ENCODE peak calls at places on chromosomes 13 and 19, in nine cellular contexts. One of them, this sample, is unnamed.

GRCh38 chr19:1627194-1627593 is 21.9 kb upstream of the UQCR11 start:
- DNase-seq in tibial nerve: no peak
- DNase-seq in heart right ventricle: no peak
- DNase-seq in pancreas: no peak
- DNase-seq in hepatocyte: no peak
- DNase-seq in tibial artery: no peak
- DNase-seq in astrocyte: no peak
- DNase-seq in left lung: no peak
- DNase-seq in CD8-positive, alpha-beta T cell: no peak
- DNase-seq in this sample: no peak

GRCh38 chr13:98527526-98527925 is 49.4 kb downstream of the STK24 start:
- DNase-seq in left lung: no peak
- DNase-seq in tibial nerve: no peak
- DNase-seq in pancreas: no peak
- DNase-seq in tibial artery: no peak
- DNase-seq in CD8-positive, alpha-beta T cell: no peak
- DNase-seq in hepatocyte: no peak
- DNase-seq in heart right ventricle: no peak
- DNase-seq in astrocyte: no peak
- DNase-seq in this sample: no peak

GRCh38 chr13:64234255-64234654 is 2818.6 kb upstream of the PCDH20 start:
- DNase-seq in pancreas: no peak
- DNase-seq in tibial artery: no peak
- DNase-seq in tibial nerve: no peak
- DNase-seq in hepatocyte: no peak
- DNase-seq in heart right ventricle: no peak
- DNase-seq in astrocyte: peak; percentile 87
- DNase-seq in left lung: no peak
- DNase-seq in CD8-positive, alpha-beta T cell: no peak
- DNase-seq in this sample: no peak

GRCh38 chr13:35139591-35139990 is 197.5 kb downstream of the NBEA start:
- DNase-seq in tibial nerve: no peak
- DNase-seq in CD8-positive, alpha-beta T cell: no peak
- DNase-seq in tibial artery: no peak
- DNase-seq in left lung: no peak
- DNase-seq in pancreas: no peak
- DNase-seq in heart right ventricle: no peak
- DNase-seq in astrocyte: peak; percentile 45
- DNase-seq in hepatocyte: no peak
- DNase-seq in this sample: no peak

GRCh38 chr13:99272481-99272880 is 14.3 kb upstream of the GPR18 start:
- DNase-seq in astrocyte: no peak
- DNase-seq in CD8-positive, alpha-beta T cell: no peak
- DNase-seq in tibial nerve: no peak
- DNase-seq in heart right ventricle: no peak
- DNase-seq in tibial artery: no peak
- DNase-seq in left lung: no peak
- DNase-seq in hepatocyte: no peak
- DNase-seq in pancreas: no peak
- DNase-seq in this sample: no peak

GRCh38 chr13:69389899-69390298 is 717.7 kb upstream of the ATXN8OS start:
- DNase-seq in CD8-positive, alpha-beta T cell: no peak
- DNase-seq in tibial artery: no peak
- DNase-seq in hepatocyte: peak; percentile 6
- DNase-seq in astrocyte: no peak
- DNase-seq in tibial nerve: no peak
- DNase-seq in left lung: no peak
- DNase-seq in heart right ventricle: no peak
- DNase-seq in pancreas: no peak
- DNase-seq in this sample: no peak

GRCh38 chr19:50178320-50178719 is 15.2 kb upstream of the IZUMO2 start:
- DNase-seq in pancreas: no peak
- DNase-seq in heart right ventricle: no peak
- DNase-seq in left lung: no peak
- DNase-seq in hepatocyte: no peak
- DNase-seq in tibial nerve: no peak
- DNase-seq in astrocyte: no peak
- DNase-seq in tibial artery: no peak
- DNase-seq in CD8-positive, alpha-beta T cell: no peak
- DNase-seq in this sample: no peak

GRCh38 chr19:38247126-38247525 is 9.0 kb downstream of the PPP1R14A start:
- DNase-seq in hepatocyte: no peak
- DNase-seq in tibial nerve: no peak
- DNase-seq in heart right ventricle: no peak
- DNase-seq in pancreas: no peak
- DNase-seq in astrocyte: no peak
- DNase-seq in tibial artery: no peak
- DNase-seq in left lung: no peak
- DNase-seq in CD8-positive, alpha-beta T cell: no peak
- DNase-seq in this sample: no peak

DNA sequence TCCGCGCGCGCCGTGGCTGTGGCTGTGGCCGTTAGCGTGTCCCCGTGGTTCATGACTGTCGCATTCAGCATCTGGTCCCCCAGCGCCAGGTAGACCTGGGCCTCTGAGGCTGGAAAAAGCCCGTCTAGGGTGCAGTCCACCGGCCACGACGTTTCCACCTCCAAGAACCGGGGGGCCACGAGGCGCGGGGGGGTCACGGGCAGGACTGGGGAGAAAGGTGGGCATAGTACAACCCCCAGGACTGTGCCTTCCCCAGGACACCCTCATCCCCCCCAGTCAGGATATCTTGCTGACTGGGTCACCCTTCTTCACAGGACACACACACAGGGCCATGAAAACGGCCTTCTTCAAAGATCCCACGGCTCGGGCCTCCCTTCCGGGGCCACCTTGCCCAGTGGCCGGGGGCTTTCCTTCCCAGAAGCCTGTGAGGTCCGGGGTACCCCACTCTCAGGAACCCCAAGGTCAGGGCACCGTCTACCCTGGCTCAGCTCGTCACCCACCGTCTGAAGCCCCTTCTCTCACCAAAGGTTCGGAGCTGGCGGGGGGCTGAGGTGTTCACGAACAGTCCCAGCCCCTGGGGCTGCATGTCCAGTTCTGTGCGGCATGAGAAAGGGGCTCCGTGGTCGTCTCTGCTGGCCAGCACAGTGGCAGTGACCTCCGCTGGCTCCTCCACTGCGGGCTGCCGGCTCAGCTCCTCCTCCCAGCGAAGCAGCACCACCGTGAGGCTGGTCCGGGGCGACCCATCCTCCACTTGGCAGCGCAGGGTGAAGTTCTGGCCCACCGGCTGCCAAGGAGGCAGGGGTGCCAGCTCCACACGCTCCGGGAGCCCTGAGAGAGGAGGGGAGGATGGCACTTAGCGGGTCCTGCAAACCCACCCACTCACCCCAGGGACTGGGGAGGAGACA is 2.1 kb upstream of the RAVER1 start:
- DNase-seq in tibial artery: no peak
- DNase-seq in heart right ventricle: no peak
- DNase-seq in hepatocyte: no peak
- DNase-seq in astrocyte: no peak
- DNase-seq in left lung: no peak
- DNase-seq in pancreas: no peak
- DNase-seq in CD8-positive, alpha-beta T cell: no peak
- DNase-seq in tibial nerve: no peak
- DNase-seq in this sample: no peak
- TF ChIP-seq CTCF in tibial artery: no peak
- TF ChIP-seq CTCF in heart right ventricle: no peak
- TF ChIP-seq CTCF in hepatocyte: no peak
- TF ChIP-seq CTCF in astrocyte: no peak
- TF ChIP-seq CTCF in left lung: no peak
- TF ChIP-seq CTCF in pancreas: no peak
- TF ChIP-seq CTCF in CD8-positive, alpha-beta T cell: no peak
- TF ChIP-seq CTCF in tibial nerve: no peak
- TF ChIP-seq CTCF in this sample: no peak

DNA sequence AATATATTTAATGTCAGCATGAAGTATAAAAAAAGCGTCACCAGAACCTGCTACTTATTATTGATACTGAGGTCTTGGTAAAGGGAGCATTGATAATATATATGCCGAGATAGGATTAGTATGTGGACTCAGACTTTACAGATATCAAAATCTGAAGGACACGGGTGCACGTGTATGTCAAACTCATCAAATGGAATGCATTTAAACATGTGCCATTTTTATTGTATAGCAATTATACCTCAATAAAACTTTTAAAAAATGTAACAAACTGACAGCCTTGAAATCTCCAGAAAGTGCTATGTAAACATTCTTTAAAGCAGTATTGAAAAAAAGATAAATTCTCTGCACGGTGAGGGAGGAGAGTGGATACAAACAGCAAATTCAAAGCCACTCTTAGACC is 157.9 kb downstream of the RNF17 start:
- DNase-seq in astrocyte: no peak
- DNase-seq in pancreas: no peak
- DNase-seq in CD8-positive, alpha-beta T cell: no peak
- DNase-seq in tibial nerve: no peak
- DNase-seq in left lung: no peak
- DNase-seq in tibial artery: no peak
- DNase-seq in hepatocyte: no peak
- DNase-seq in heart right ventricle: no peak
- DNase-seq in this sample: no peak
- H3K27ac ChIP-seq in astrocyte: peak overlapping the region; percentile 99
- H3K27ac ChIP-seq in pancreas: no peak overlapping the region
- H3K27ac ChIP-seq in CD8-positive, alpha-beta T cell: no peak overlapping the region
- H3K27ac ChIP-seq in tibial nerve: no peak overlapping the region
- H3K27ac ChIP-seq in left lung: no peak overlapping the region
- H3K27ac ChIP-seq in tibial artery: no peak overlapping the region
- H3K27ac ChIP-seq in hepatocyte: no peak overlapping the region
- H3K27ac ChIP-seq in heart right ventricle: no peak overlapping the region
- H3K27ac ChIP-seq in this sample: peak overlapping the region; percentile 91

GRCh38 chr13:100722517-100722916 is 47.9 kb upstream of the TMTC4 start:
- DNase-seq in left lung: no peak
- DNase-seq in CD8-positive, alpha-beta T cell: no peak
- DNase-seq in pancreas: no peak
- DNase-seq in tibial nerve: no peak
- DNase-seq in hepatocyte: no peak
- DNase-seq in astrocyte: no peak
- DNase-seq in heart right ventricle: no peak
- DNase-seq in tibial artery: no peak
- DNase-seq in this sample: no peak
- TF ChIP-seq CTCF in left lung: no peak
- TF ChIP-seq CTCF in CD8-positive, alpha-beta T cell: no peak
- TF ChIP-seq CTCF in pancreas: no peak
- TF ChIP-seq CTCF in tibial nerve: no peak
- TF ChIP-seq CTCF in hepatocyte: no peak
- TF ChIP-seq CTCF in astrocyte: no peak
- TF ChIP-seq CTCF in heart right ventricle: no peak
- TF ChIP-seq CTCF in tibial artery: no peak
- TF ChIP-seq CTCF in this sample: no peak

DNA sequence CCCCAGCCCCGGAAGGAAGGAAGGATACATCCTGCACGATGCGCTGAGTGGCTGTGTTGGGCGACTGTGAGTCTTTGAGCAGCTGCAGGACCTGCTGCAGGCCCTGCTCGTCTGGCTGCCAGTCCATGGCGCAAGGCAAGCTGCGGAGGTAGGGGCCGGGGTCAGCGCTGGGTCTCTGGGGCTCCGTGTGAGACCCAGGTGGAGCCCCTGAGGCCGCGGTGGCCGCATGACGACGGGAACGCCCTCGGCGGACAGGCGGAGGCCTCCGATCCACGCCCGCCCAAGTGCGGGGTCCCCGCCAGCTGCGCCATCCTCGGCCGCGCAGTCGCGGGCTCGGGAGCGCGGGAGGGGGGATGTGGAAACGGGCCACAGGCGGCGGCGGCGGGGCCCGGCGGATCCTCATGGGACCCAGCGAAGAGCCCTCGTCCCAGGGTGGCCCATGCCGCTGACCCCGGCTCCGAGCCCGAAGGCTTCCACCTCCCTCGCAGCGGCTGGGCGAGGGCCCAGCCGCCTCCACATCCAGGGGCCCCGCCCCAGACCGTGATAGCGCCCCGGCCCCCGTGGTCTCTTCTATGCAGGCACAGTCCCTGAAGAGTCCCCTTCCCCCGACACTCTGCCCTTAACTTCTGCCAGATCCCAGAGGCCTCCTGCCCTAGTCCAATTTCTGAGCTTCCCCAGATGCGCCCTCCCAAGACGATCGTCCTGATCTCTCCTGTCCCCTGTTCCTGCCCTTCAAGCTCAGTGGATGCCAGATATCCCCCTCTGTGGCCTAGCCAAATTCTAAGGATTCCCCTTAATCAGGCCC is 2.7 kb downstream of the TNPO2 start:
- DNase-seq in heart right ventricle: no peak
- DNase-seq in pancreas: no peak
- DNase-seq in astrocyte: peak; percentile 14
- DNase-seq in tibial nerve: no peak
- DNase-seq in tibial artery: no peak
- DNase-seq in left lung: no peak
- DNase-seq in hepatocyte: peak; percentile 49
- DNase-seq in CD8-positive, alpha-beta T cell: no peak
- DNase-seq in this sample: no peak
- H3K27ac ChIP-seq in heart right ventricle: peak overlapping the region; percentile 95
- H3K27ac ChIP-seq in pancreas: peak overlapping the region; percentile 69
- H3K27ac ChIP-seq in astrocyte: peak overlapping the region; percentile 86
- H3K27ac ChIP-seq in tibial nerve: peak overlapping the region; percentile 89
- H3K27ac ChIP-seq in tibial artery: peak overlapping the region; percentile 96
- H3K27ac ChIP-seq in left lung: peak overlapping the region; percentile 79
- H3K27ac ChIP-seq in hepatocyte: peak overlapping the region; percentile 95
- H3K27ac ChIP-seq in CD8-positive, alpha-beta T cell: peak overlapping the region; percentile 55
- H3K27ac ChIP-seq in this sample: peak overlapping the region; percentile 87

GRCh38 chr13:28680541-28680940 is 21.6 kb downstream of the POMP start:
- DNase-seq in left lung: no peak
- DNase-seq in CD8-positive, alpha-beta T cell: no peak
- DNase-seq in tibial artery: no peak
- DNase-seq in pancreas: no peak
- DNase-seq in astrocyte: no peak
- DNase-seq in heart right ventricle: no peak
- DNase-seq in tibial nerve: no peak
- DNase-seq in hepatocyte: no peak
- DNase-seq in this sample: no peak

GRCh38 chr13:28679628-28680027 is 20.7 kb downstream of the POMP start:
- DNase-seq in tibial artery: no peak
- DNase-seq in pancreas: no peak
- DNase-seq in CD8-positive, alpha-beta T cell: no peak
- DNase-seq in heart right ventricle: no peak
- DNase-seq in tibial nerve: no peak
- DNase-seq in astrocyte: no peak
- DNase-seq in left lung: no peak
- DNase-seq in hepatocyte: peak; percentile 11
- DNase-seq in this sample: no peak

GRCh38 chr13:28684257-28684656 is 25.3 kb downstream of the POMP start:
- DNase-seq in tibial artery: no peak
- DNase-seq in left lung: no peak
- DNase-seq in CD8-positive, alpha-beta T cell: no peak
- DNase-seq in tibial nerve: no peak
- DNase-seq in astrocyte: no peak
- DNase-seq in hepatocyte: peak; percentile 21
- DNase-seq in heart right ventricle: no peak
- DNase-seq in pancreas: no peak
- DNase-seq in this sample: no peak

DNA sequence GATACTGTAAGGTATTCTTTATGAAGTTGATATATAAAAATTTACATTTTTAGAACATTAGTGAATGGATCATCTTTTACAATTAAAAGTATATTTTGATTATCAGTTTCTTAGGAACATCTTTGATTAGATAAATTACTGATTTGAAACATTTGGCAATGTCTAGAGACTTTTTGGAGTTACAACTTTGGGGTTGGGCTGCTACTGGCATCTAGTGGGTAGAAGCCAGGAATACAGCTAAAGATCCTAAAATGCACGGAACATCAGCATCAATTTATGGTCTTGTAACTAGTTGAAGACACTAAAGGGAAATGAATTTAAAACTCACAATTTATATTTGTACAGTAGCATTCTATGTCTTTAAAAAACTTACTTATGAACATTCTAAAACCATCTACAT is 19.9 kb downstream of the POMP start:
- DNase-seq in hepatocyte: no peak
- DNase-seq in left lung: no peak
- DNase-seq in tibial artery: no peak
- DNase-seq in CD8-positive, alpha-beta T cell: no peak
- DNase-seq in pancreas: no peak
- DNase-seq in heart right ventricle: no peak
- DNase-seq in tibial nerve: no peak
- DNase-seq in astrocyte: no peak
- DNase-seq in this sample: no peak
- TF ChIP-seq CTCF in hepatocyte: peak; percentile 16
- TF ChIP-seq CTCF in left lung: no peak
- TF ChIP-seq CTCF in tibial artery: no peak
- TF ChIP-seq CTCF in CD8-positive, alpha-beta T cell: peak; percentile 0
- TF ChIP-seq CTCF in pancreas: no peak
- TF ChIP-seq CTCF in heart right ventricle: no peak
- TF ChIP-seq CTCF in tibial nerve: no peak
- TF ChIP-seq CTCF in astrocyte: no peak
- TF ChIP-seq CTCF in this sample: no peak

This sample was measured in lower lobe of right lung.